ENCODE peak calls at places on chromosomes 4 and X, in five cellular contexts. One of them, this sample, is unnamed.

GRCh38 chrX:148443216-148443615 is 57.2 kb upstream of the AFF2 start:
- DNase-seq in GM20000: no peak
- DNase-seq in MM.1S: no peak
- DNase-seq in MCF 10A: no peak
- DNase-seq in cardiac muscle cell: no peak
- DNase-seq in this sample: no peak

GRCh38 chrX:7025471-7025870 is 122.0 kb upstream of the STS start:
- DNase-seq in GM20000: no peak
- DNase-seq in MCF 10A: no peak
- DNase-seq in cardiac muscle cell: no peak
- DNase-seq in MM.1S: no peak
- DNase-seq in this sample: no peak

GRCh38 chr4:40685300-40685699 is 55.6 kb upstream of the RBM47 start:
- DNase-seq in MCF 10A: peak
- DNase-seq in GM20000: no peak
- DNase-seq in MM.1S: no peak
- DNase-seq in cardiac muscle cell: peak
- DNase-seq in this sample: no peak

GRCh38 chr4:165874799-165875371 is 1.8 kb downstream of the TLL1 start:
- DNase-seq in MM.1S: no peak
- DNase-seq in cardiac muscle cell: peak
- DNase-seq in MCF 10A: peak
- DNase-seq in GM20000: no peak
- DNase-seq in this sample: no peak

GRCh38 chrX:107398115-107398514 is 51.3 kb upstream of the FRMPD3 start:
- DNase-seq in GM20000: peak
- DNase-seq in MCF 10A: no peak
- DNase-seq in MM.1S: peak
- DNase-seq in cardiac muscle cell: no peak
- DNase-seq in this sample: no peak

GRCh38 chr4:108110450-108110849 is 58.3 kb downstream of the LEF1 start:
- DNase-seq in GM20000: no peak
- DNase-seq in MCF 10A: no peak
- DNase-seq in MM.1S: no peak
- DNase-seq in cardiac muscle cell: no peak
- DNase-seq in this sample: no peak

GRCh38 chrX:13647709-13648212 is 5.2 kb upstream of the TCEANC start:
- DNase-seq in MM.1S: no peak
- DNase-seq in cardiac muscle cell: peak
- DNase-seq in GM20000: no peak
- DNase-seq in MCF 10A: peak
- DNase-seq in this sample: no peak

GRCh38 chr4:112515278-112516075 is 503 bp downstream of the NEUROG2 start:
- DNase-seq in cardiac muscle cell: peak
- DNase-seq in MCF 10A: no peak
- DNase-seq in GM20000: peak
- DNase-seq in MM.1S: peak
- DNase-seq in this sample: no peak

GRCh38 chr4:112523764-112524505 is 8.0 kb upstream of the NEUROG2 start:
- DNase-seq in MM.1S: peak
- DNase-seq in cardiac muscle cell: peak
- DNase-seq in MCF 10A: peak
- DNase-seq in GM20000: peak
- DNase-seq in this sample: no peak

GRCh38 chr4:172892300-172892699 is 276.3 kb upstream of the GALNT7 start:
- DNase-seq in MM.1S: peak
- DNase-seq in cardiac muscle cell: no peak
- DNase-seq in GM20000: no peak
- DNase-seq in MCF 10A: peak
- DNase-seq in this sample: no peak

GRCh38 chr4:1403591-1404572 is 2.4 kb downstream of the NKX1-1 start:
- DNase-seq in cardiac muscle cell: no peak
- DNase-seq in GM20000: peak
- DNase-seq in MM.1S: no peak
- DNase-seq in MCF 10A: no peak
- DNase-seq in this sample: no peak

GRCh38 chrX:48937065-48937907 is 18.5 kb upstream of the PIM2 start:
- DNase-seq in GM20000: peak
- DNase-seq in MCF 10A: no peak
- DNase-seq in cardiac muscle cell: peak
- DNase-seq in MM.1S: peak
- DNase-seq in this sample: no peak

GRCh38 chrX:31715675-31716074 is 643.8 kb upstream of the FTHL17 start:
- DNase-seq in cardiac muscle cell: no peak
- DNase-seq in MCF 10A: no peak
- DNase-seq in GM20000: no peak
- DNase-seq in MM.1S: no peak
- DNase-seq in this sample: no peak

GRCh38 chrX:153433781-153434285 is 12.0 kb downstream of the TREX2 start:
- DNase-seq in MCF 10A: no peak
- DNase-seq in cardiac muscle cell: no peak
- DNase-seq in MM.1S: no peak
- DNase-seq in GM20000: no peak
- DNase-seq in this sample: no peak

GRCh38 chrX:21932277-21932996 is 8.1 kb upstream of the SMS start:
- DNase-seq in MM.1S: no peak
- DNase-seq in MCF 10A: peak
- DNase-seq in cardiac muscle cell: peak
- DNase-seq in GM20000: no peak
- DNase-seq in this sample: peak

GRCh38 chr4:4598851-4599411 is 57.1 kb upstream of the STX18 start:
- DNase-seq in MM.1S: no peak
- DNase-seq in GM20000: no peak
- DNase-seq in MCF 10A: no peak
- DNase-seq in cardiac muscle cell: no peak
- DNase-seq in this sample: no peak

GRCh38 chr4:40980318-40980883 is 230.6 kb downstream of the NSUN7 start:
- DNase-seq in cardiac muscle cell: peak
- DNase-seq in MCF 10A: peak
- DNase-seq in GM20000: peak
- DNase-seq in MM.1S: peak
- DNase-seq in this sample: no peak

GRCh38 chrX:72255445-72255844 is 16.6 kb upstream of the ERCC6L start:
- DNase-seq in MM.1S: no peak
- DNase-seq in cardiac muscle cell: no peak
- DNase-seq in MCF 10A: no peak
- DNase-seq in GM20000: no peak
- DNase-seq in this sample: no peak

GRCh38 chr4:154622598-154622997 is 10.1 kb upstream of the FGG start:
- DNase-seq in MM.1S: peak
- DNase-seq in GM20000: peak
- DNase-seq in MCF 10A: peak
- DNase-seq in cardiac muscle cell: peak
- DNase-seq in this sample: no peak

GRCh38 chrX:9911479-9911878 is 55.7 kb upstream of the CLDN34 start:
- DNase-seq in MCF 10A: peak
- DNase-seq in MM.1S: no peak
- DNase-seq in GM20000: no peak
- DNase-seq in cardiac muscle cell: peak
- DNase-seq in this sample: no peak

GRCh38 chr4:121913667-121914066 is 38.2 kb downstream of the TRPC3 start:
- DNase-seq in cardiac muscle cell: no peak
- DNase-seq in GM20000: no peak
- DNase-seq in MM.1S: no peak
- DNase-seq in MCF 10A: no peak
- DNase-seq in this sample: no peak

GRCh38 chr4:5953003-5953951 is 60.4 kb upstream of the CRMP1 start:
- DNase-seq in cardiac muscle cell: no peak
- DNase-seq in MM.1S: no peak
- DNase-seq in MCF 10A: no peak
- DNase-seq in GM20000: no peak
- DNase-seq in this sample: no peak

GRCh38 chrX:49934148-49934547 is 11.8 kb downstream of the CLCN5 start:
- DNase-seq in MCF 10A: no peak
- DNase-seq in MM.1S: no peak
- DNase-seq in cardiac muscle cell: peak
- DNase-seq in GM20000: no peak
- DNase-seq in this sample: no peak

GRCh38 chrX:136674270-136674986 is 26.5 kb downstream of the CD40LG start:
- DNase-seq in MCF 10A: no peak
- DNase-seq in MM.1S: peak
- DNase-seq in cardiac muscle cell: no peak
- DNase-seq in GM20000: no peak
- DNase-seq in this sample: no peak

GRCh38 chr4:135123632-135124031 is 922.0 kb upstream of the PABPC4L start:
- DNase-seq in GM20000: no peak
- DNase-seq in MM.1S: no peak
- DNase-seq in MCF 10A: no peak
- DNase-seq in cardiac muscle cell: no peak
- DNase-seq in this sample: no peak

GRCh38 chrX:151752847-151753246 is 18.3 kb downstream of the CNGA2 start:
- DNase-seq in MCF 10A: peak
- DNase-seq in MM.1S: no peak
- DNase-seq in cardiac muscle cell: no peak
- DNase-seq in GM20000: no peak
- DNase-seq in this sample: no peak

GRCh38 chrX:151754042-151754419 is 19.5 kb downstream of the CNGA2 start:
- DNase-seq in MCF 10A: peak
- DNase-seq in cardiac muscle cell: peak
- DNase-seq in GM20000: no peak
- DNase-seq in MM.1S: no peak
- DNase-seq in this sample: peak

GRCh38 chrX:151754641-151755215 is 20.2 kb downstream of the CNGA2 start:
- DNase-seq in GM20000: no peak
- DNase-seq in MM.1S: no peak
- DNase-seq in cardiac muscle cell: peak
- DNase-seq in MCF 10A: peak
- DNase-seq in this sample: no peak

GRCh38 chrX:151750511-151750910 is 16.0 kb downstream of the CNGA2 start:
- DNase-seq in cardiac muscle cell: no peak
- DNase-seq in GM20000: no peak
- DNase-seq in MCF 10A: no peak
- DNase-seq in MM.1S: no peak
- DNase-seq in this sample: no peak

DNA sequence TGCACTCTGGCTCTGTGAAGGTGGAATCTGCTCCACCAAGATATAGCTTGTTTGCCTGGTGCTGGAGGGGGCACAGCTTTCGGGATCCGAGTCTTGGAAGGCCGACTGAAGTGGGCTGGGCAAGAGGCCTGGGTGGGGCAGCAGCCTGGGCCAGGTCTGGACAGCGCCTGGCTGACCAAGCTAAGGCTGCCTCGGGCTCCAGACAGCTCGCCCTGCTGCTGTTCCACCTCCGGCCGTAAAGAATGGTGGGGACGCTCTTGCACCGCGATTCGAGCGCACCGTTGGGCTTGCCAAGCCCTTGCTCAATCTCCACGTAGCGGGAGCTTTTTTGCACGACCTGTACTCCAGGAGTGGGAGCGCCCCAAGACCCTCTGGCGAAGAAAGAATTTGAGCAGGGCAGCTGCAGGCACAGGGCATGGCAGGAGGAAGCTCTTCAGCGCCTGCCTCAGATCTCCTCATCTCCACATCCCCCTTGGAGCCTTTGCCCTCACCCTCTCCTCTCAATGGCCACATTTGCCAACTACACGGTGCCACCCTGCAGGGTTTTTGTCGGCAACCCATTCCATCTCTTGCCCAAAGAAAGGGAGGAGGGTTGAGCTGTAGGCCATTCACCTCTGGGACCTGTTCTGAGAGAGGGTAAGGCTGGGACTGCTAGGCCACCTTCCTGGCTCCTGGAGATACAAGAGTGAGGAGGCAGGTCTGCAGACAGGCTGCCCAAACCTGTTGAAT is 18.9 kb downstream of the CNGA2 start:
- DNase-seq in GM20000: peak
- DNase-seq in MCF 10A: peak
- DNase-seq in cardiac muscle cell: peak
- DNase-seq in MM.1S: peak
- DNase-seq in this sample: peak
- TF ChIP-seq CTCF in GM20000: peak
- TF ChIP-seq CTCF in MCF 10A: peak
- TF ChIP-seq CTCF in cardiac muscle cell: peak
- TF ChIP-seq CTCF in MM.1S: peak
- TF ChIP-seq CTCF in this sample: peak

DNA sequence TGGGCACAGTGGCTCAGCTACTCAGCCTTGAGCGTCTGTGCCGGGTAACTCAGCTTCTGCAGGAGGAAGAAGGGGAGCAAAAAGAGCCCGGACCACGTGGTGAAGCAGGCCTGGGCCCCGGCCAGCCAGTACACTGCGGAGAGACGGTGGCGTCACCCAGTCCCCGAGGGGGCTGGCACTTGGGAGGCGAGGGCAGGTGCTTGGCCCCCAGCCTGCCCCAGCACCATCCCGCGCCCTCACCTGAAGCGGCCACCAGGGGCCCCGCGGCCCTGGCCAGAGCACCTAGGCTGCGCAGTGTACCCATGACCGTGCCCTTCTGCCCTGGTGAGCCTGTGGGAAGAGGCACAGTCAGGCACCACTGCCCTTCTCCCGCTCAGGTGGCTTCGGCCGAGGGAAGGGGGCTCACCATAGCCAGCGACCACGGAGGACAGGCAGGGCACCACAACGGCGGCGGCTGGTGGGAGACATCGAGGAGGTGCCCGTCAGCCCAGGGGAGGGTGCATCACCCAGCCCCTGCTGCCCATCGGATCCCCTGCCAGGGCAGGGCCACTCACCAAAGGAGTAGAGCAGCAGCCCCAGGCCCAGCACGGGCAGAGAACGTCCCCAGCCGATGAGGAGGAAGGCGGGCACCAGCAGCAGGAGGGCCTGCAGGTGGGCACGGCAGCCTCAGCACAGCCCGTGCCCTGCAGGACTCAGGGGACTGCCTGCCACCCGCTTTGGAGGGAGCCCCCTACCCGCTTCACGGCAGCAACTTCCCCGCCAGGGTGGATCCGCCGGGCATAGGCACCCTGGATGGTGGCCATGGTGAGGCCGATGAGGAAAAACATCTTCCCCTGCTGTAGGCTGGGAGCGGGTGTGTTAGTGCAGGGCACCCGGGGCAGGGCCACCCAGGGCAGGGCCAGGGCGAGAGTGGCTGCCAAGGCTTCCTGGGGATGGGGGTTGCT is 32.1 kb downstream of the NOP14 start:
- DNase-seq in MCF 10A: no peak
- DNase-seq in GM20000: no peak
- DNase-seq in MM.1S: no peak
- DNase-seq in cardiac muscle cell: no peak
- DNase-seq in this sample: no peak
- TF ChIP-seq CTCF in MCF 10A: peak
- TF ChIP-seq CTCF in GM20000: peak
- TF ChIP-seq CTCF in MM.1S: no peak
- TF ChIP-seq CTCF in cardiac muscle cell: peak
- TF ChIP-seq CTCF in this sample: no peak

GRCh38 chr4:100042711-100043110 is 92.6 kb upstream of the H2AZ1 start:
- DNase-seq in MCF 10A: no peak
- DNase-seq in GM20000: no peak
- DNase-seq in cardiac muscle cell: no peak
- DNase-seq in MM.1S: no peak
- DNase-seq in this sample: no peak
- TF ChIP-seq CTCF in MCF 10A: no peak
- TF ChIP-seq CTCF in GM20000: no peak
- TF ChIP-seq CTCF in cardiac muscle cell: no peak
- TF ChIP-seq CTCF in MM.1S: no peak
- TF ChIP-seq CTCF in this sample: no peak

DNA sequence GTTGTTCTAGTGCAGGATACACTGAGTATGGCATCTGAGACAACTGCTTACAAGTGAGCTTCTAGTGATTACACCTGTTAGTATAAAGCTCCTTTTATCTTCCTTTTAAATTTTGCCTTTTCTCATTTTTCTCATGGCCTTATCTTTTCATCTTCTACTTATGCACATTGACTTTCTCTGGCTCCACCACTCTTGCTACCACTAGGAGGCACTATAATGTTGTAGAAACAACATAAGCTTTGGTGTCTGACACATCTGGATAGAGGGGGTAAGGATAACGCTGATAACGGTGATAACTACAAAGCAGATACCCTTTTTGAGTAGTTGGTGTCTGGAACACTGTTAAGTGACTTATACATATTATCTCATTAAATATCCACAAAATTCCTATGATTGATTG is 187.4 kb upstream of the TEX13C start:
- DNase-seq in MCF 10A: peak
- DNase-seq in GM20000: no peak
- DNase-seq in cardiac muscle cell: no peak
- DNase-seq in MM.1S: peak
- DNase-seq in this sample: no peak
- TF ChIP-seq CTCF in MCF 10A: peak
- TF ChIP-seq CTCF in GM20000: no peak
- TF ChIP-seq CTCF in cardiac muscle cell: no peak
- TF ChIP-seq CTCF in MM.1S: peak
- TF ChIP-seq CTCF in this sample: peak

This sample was measured in AG09319.